ENCODE peak calls at places on chromosomes 13 and 19, in seven cellular contexts. D is GM12878, I is H1, O is K562, Q is HepG2, V is HCT116, Y is SK-N-SH. F is an unnamed sample.

GRCh38 chr13:99256709-99257108 is 1.5 kb downstream of the GPR18 start:
- DNase-seq in D (no peak), I (no peak), O (no peak), Q (no peak), V (no peak), Y (no peak), F (no peak)

GRCh38 chr19:18729933-18730530 is 46.6 kb downstream of the CRTC1 start:
- DNase-seq in D (no peak), I (no peak), O (no peak), Q (no peak), V (no peak), Y (no peak), F (no peak)

GRCh38 chr19:55000761-55001160 is 34.6 kb downstream of the NLRP2 start:
- DNase-seq in D (no peak), I (no peak), O (no peak), Q (no peak), V (no peak), Y (no peak), F (no peak)

GRCh38 chr13:99425485-99426341 is 75.6 kb upstream of the TM9SF2 start:
- DNase-seq in D (peak), I (no peak), O (no peak), Q (no peak), V (no peak), Y (no peak), F (no peak)

GRCh38 chr13:43408274-43408673 is 378.5 kb downstream of the ENOX1 start:
- DNase-seq in D (no peak), I (no peak), O (no peak), Q (no peak), V (no peak), Y (no peak), F (no peak)

GRCh38 chr13:94154362-94154761 is 325.1 kb downstream of the DCT start:
- DNase-seq in D (no peak), I (no peak), O (no peak), Q (peak), V (no peak), Y (no peak), F (peak)

GRCh38 chr19:49216076-49216475 is 58.5 kb downstream of the TRPM4 start:
- DNase-seq in D (no peak), I (no peak), O (no peak), Q (no peak), V (no peak), Y (no peak), F (no peak)

GRCh38 chr19:48881741-48882657 is 9.8 kb downstream of the PPP1R15A start:
- DNase-seq in D (no peak), I (peak), O (peak), Q (no peak), V (no peak), Y (no peak), F (peak)

GRCh38 chr13:45607931-45608330 is 7.6 kb downstream of the ERICH6B start:
- DNase-seq in D (no peak), I (no peak), O (no peak), Q (no peak), V (no peak), Y (no peak), F (no peak)

DNA sequence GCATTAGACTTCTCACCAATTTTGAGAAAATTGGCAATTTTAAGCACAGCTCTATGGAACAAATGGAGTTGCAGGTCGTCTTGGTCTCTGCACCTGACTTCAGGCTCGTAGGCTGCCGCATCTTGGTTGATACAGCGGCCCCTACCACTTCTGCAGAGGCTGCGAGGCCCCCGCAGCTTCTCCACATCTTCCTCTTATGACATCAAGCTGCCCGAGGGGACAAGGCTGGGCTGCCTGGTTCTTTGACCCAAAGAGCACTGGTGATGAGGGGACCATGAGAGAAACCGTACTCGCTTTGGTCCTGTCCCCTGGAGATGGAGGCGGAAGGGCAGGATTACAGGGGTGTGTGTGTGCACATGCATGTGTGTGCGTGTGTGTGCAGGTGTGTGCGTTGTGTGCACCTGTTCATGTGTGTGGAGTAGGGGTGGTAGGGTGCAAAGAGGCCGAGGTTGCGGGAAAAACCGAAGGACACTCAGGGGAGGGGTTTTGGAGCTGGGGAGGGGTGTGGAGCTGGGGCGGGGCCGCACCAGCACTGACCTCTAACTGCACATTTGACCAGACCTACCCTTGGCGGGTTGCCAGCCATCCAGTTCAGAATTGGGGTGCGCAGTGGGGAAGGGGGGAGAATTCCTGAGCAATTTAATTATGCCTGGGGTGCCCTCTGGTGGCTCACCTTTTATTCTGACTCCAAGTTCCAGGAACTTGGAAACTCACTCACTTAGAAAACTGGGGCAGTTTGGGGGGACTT is 65.1 kb upstream of the ARHGEF7 start:
- DNase-seq in D (no peak), I (no peak), O (peak), Q (no peak), V (no peak), Y (peak), F (peak)
- TF ChIP-seq JUND in D (no peak), I (no peak), O (no peak), Q (no peak), V (no peak), Y (no peak), F (no peak)

GRCh38 chr13:36758345-36758744 is 60.7 kb upstream of the RFXAP start:
- DNase-seq in D (no peak), I (no peak), O (no peak), Q (no peak), V (no peak), Y (peak), F (no peak)
- TF ChIP-seq JUND in D (no peak), I (no peak), O (no peak), Q (no peak), V (no peak), Y (no peak), F (no peak)

GRCh38 chr19:16375157-16375935 is 50.7 kb downstream of the KLF2 start:
- DNase-seq in D (no peak), I (no peak), O (no peak), Q (no peak), V (no peak), Y (no peak), F (no peak)

GRCh38 chr19:16373539-16373938 is 48.9 kb downstream of the KLF2 start:
- DNase-seq in D (no peak), I (no peak), O (no peak), Q (peak), V (no peak), Y (no peak), F (no peak)

GRCh38 chr19:16373079-16373478 is 48.5 kb downstream of the KLF2 start:
- DNase-seq in D (no peak), I (no peak), O (no peak), Q (no peak), V (no peak), Y (no peak), F (no peak)

GRCh38 chr19:16374436-16374835 is 49.8 kb downstream of the KLF2 start:
- DNase-seq in D (no peak), I (no peak), O (no peak), Q (no peak), V (no peak), Y (no peak), F (no peak)

DNA sequence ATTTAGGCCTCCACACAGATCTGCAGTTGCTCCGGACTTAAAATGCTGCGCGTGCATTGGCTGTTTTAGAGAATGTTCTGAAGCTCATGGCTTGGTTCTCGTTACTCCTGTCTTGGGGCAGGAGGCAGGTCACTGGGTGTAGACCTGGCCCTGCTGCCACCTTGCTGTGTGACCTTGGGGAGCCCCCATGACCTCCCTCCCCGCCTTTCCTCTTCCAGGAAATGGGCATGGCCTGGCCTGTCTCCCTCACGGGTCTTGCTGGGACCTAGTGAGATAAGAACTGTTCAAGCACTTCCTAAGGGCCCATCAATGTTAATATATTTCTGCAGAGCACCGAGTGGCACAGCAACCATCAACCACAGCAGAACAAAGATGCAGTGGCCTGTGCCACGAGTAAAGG is 49.4 kb downstream of the KLF2 start:
- DNase-seq in D (no peak), I (no peak), O (no peak), Q (no peak), V (no peak), Y (no peak), F (no peak)
- TF ChIP-seq JUND in D (no peak), I (no peak), O (no peak), Q (no peak), V (no peak), Y (no peak), F (no peak)

GRCh38 chr13:26621731-26622401 is 64.4 kb downstream of the WASF3 start:
- DNase-seq in D (no peak), I (no peak), O (no peak), Q (peak), V (no peak), Y (no peak), F (no peak)

GRCh38 chr13:26619321-26619720 is 61.8 kb downstream of the WASF3 start:
- DNase-seq in D (no peak), I (no peak), O (no peak), Q (no peak), V (no peak), Y (no peak), F (no peak)

GRCh38 chr13:26618726-26619125 is 61.2 kb downstream of the WASF3 start:
- DNase-seq in D (no peak), I (no peak), O (no peak), Q (no peak), V (no peak), Y (no peak), F (no peak)

GRCh38 chr13:26624572-26624971 is 67.1 kb downstream of the WASF3 start:
- DNase-seq in D (no peak), I (no peak), O (no peak), Q (no peak), V (no peak), Y (no peak), F (no peak)

GRCh38 chr13:26623125-26623524 is 65.6 kb downstream of the WASF3 start:
- DNase-seq in D (no peak), I (no peak), O (no peak), Q (no peak), V (no peak), Y (no peak), F (no peak)
- TF ChIP-seq JUND in D (no peak), I (no peak), O (no peak), Q (no peak), V (no peak), Y (no peak), F (no peak)

DNA sequence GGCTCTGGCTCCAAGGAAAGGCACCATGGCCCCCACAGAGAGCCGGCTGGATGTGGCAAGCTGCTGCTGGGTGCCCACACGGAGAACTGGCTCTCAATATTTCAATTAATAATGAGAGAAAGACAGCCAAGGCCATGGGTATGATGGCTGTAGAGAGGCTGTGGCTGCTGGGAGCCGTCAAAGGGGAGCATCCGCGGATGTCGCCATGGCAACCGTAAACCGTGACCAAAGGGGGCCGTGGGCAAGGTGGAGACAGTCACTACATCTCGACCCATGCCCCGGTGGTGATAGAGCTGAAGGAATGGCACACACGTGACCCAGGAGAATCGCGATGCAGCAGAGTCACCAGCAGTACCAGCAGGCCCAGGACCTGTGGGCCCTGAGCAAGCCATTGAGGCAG is 9.6 kb downstream of the VSTM2B start:
- DNase-seq in D (no peak), I (no peak), O (no peak), Q (no peak), V (no peak), Y (no peak), F (no peak)
- TF ChIP-seq JUND in D (no peak), I (no peak), O (no peak), Q (no peak), V (no peak), Y (no peak), F (no peak)

DNA sequence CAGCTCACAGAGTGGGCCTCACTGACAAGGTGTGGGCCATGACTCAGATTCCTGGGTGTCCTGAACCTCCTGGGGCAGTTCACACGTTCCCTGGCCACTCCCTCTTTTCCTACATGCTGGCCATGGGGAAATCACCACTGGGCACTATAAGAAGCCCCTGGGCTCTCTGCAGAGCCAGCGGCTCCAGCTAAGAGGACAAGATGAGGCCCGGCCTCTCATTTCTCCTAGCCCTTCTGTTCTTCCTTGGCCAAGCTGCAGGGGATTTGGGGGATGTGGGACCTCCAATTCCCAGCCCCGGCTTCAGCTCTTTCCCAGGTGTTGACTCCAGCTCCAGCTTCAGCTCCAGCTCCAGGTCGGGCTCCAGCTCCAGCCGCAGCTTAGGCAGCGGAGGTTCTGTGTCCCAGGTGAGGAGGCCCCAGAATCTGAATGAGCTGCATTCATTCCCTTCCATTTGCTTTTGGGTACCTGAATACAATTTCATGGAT is at the start of gene OLFM4:
- DNase-seq in D (no peak), I (no peak), O (no peak), Q (no peak), V (no peak), Y (no peak), F (no peak)
- TF ChIP-seq JUND in D (no peak), I (no peak), O (no peak), Q (no peak), V (no peak), Y (no peak), F (no peak)

DNA sequence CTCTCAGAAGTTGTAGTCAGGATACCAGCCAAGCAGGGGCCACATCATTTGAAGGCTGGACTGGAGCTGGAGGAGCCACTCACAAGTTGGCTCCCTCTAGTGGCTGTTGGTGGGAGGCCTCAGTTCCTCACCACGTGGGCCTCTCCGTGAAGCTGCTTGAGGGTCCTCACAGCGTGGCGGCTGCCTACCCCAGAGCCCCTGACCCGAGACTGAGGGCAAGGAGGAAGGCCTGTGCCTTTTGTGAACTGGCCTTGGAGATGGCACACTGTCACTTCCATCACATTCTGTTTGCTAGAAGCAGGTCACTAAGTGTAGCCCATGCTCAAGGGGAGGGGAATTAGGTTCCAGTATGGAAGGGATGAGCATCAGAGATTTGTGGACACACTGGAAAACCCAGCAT is 14.6 kb downstream of the GNA11 start:
- DNase-seq in D (no peak), I (peak), O (peak), Q (peak), V (no peak), Y (peak), F (peak)
- TF ChIP-seq JUND in D (no peak), I (no peak), O (peak), Q (no peak), V (no peak), Y (no peak), F (no peak)

DNA sequence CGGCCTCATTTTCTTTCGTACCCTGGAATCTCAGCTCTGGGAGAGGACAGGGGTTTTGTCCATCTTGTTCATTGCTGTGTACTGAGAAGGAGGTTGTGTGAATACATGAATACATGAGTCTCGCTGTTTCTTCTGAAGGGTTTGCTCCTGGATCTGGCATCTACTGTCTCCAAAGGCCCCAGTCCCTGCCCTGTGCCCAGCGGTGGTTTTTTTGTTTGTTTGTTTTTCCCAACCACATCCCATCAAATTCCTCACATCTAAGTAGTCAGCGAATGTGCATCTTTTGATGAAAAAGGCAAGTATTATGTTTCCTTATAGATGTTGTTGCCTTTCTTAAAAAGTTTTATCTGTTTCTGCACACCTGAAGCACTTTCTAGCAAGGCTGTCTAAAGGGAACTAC is 12.5 kb downstream of the DCAF15 start:
- DNase-seq in D (no peak), I (no peak), O (no peak), Q (no peak), V (no peak), Y (no peak), F (no peak)
- TF ChIP-seq JUND in D (no peak), I (no peak), O (no peak), Q (no peak), V (no peak), Y (no peak), F (no peak)

DNA sequence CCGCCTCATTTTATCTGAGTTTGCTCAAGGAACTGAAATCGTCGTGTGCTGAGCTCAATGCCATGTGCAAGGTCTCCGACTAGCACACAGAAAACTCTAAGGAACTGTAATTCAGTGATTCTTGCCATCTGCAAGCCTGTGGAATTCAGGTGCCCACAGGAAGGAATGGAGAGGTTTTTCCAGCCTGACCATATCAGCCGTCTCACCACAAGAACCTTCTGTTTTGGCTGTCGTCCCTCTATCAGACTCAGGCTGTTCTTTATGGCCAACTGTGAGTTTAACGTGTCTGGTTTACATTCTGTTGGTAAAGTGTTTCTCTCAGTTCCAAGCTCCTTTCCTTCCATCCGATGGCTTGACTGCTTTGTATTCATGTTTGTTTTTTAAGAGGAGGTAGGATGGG is 293.5 kb downstream of the SPRY2 start:
- DNase-seq in D (no peak), I (no peak), O (no peak), Q (no peak), V (no peak), Y (no peak), F (peak)
- TF ChIP-seq JUND in D (no peak), I (no peak), O (no peak), Q (no peak), V (no peak), Y (no peak), F (no peak)